ENCODE peak calls at places on chromosomes 1 and 21, in four cellular contexts. One of them, this sample, is unnamed.

GRCh38 chr21:15122241-15122640 is 57.4 kb upstream of the NRIP1 start:
- DNase-seq in fibroblast of villous mesenchyme: no peak
- DNase-seq in thoracic aorta: no peak
- DNase-seq in NCI-H69: peak
- DNase-seq in this sample: no peak

GRCh38 chr1:160540859-160541233 is 17.8 kb upstream of the SLAMF6 start:
- DNase-seq in fibroblast of villous mesenchyme: no peak
- DNase-seq in thoracic aorta: no peak
- DNase-seq in NCI-H69: no peak
- DNase-seq in this sample: no peak

GRCh38 chr21:16086936-16087335 is 357.2 kb downstream of the USP25 start:
- DNase-seq in fibroblast of villous mesenchyme: no peak
- DNase-seq in thoracic aorta: no peak
- DNase-seq in NCI-H69: no peak
- DNase-seq in this sample: no peak

GRCh38 chr1:180967558-180967957 is 54.9 kb downstream of the KIAA1614 start:
- DNase-seq in fibroblast of villous mesenchyme: no peak
- DNase-seq in thoracic aorta: no peak
- DNase-seq in NCI-H69: peak
- DNase-seq in this sample: no peak

GRCh38 chr1:227731241-227731677 is 3.8 kb downstream of the JMJD4 start:
- DNase-seq in fibroblast of villous mesenchyme: no peak
- DNase-seq in thoracic aorta: no peak
- DNase-seq in NCI-H69: no peak
- DNase-seq in this sample: no peak

GRCh38 chr21:17491716-17492414 is 21.0 kb upstream of the CXADR start:
- DNase-seq in fibroblast of villous mesenchyme: peak
- DNase-seq in thoracic aorta: peak
- DNase-seq in NCI-H69: no peak
- DNase-seq in this sample: no peak

GRCh38 chr21:36845070-36845469 is 121.4 kb downstream of the HLCS start:
- DNase-seq in fibroblast of villous mesenchyme: no peak
- DNase-seq in thoracic aorta: no peak
- DNase-seq in NCI-H69: no peak
- DNase-seq in this sample: no peak

GRCh38 chr1:24263211-24263610 is 55.9 kb upstream of the GRHL3 start:
- DNase-seq in fibroblast of villous mesenchyme: peak
- DNase-seq in thoracic aorta: no peak
- DNase-seq in NCI-H69: no peak
- DNase-seq in this sample: no peak

GRCh38 chr1:78760858-78761257 is 111.2 kb downstream of the IFI44 start:
- DNase-seq in fibroblast of villous mesenchyme: no peak
- DNase-seq in thoracic aorta: no peak
- DNase-seq in NCI-H69: no peak
- DNase-seq in this sample: no peak

GRCh38 chr1:74504125-74505065 is 8.0 kb downstream of the LRRC53 start:
- DNase-seq in fibroblast of villous mesenchyme: peak
- DNase-seq in thoracic aorta: no peak
- DNase-seq in NCI-H69: peak
- DNase-seq in this sample: no peak

GRCh38 chr1:235923466-235924008 is 56.8 kb upstream of the LYST start:
- DNase-seq in fibroblast of villous mesenchyme: peak
- DNase-seq in thoracic aorta: no peak
- DNase-seq in NCI-H69: peak
- DNase-seq in this sample: no peak

GRCh38 chr1:183304466-183305122 is 113.6 kb downstream of the NMNAT2 start:
- DNase-seq in fibroblast of villous mesenchyme: no peak
- DNase-seq in thoracic aorta: no peak
- DNase-seq in NCI-H69: peak
- DNase-seq in this sample: no peak

GRCh38 chr1:94092210-94092613 is 28.7 kb downstream of the ABCA4 start:
- DNase-seq in fibroblast of villous mesenchyme: no peak
- DNase-seq in thoracic aorta: no peak
- DNase-seq in NCI-H69: no peak
- DNase-seq in this sample: no peak

GRCh38 chr1:1001631-1002300 is 1.9 kb upstream of the HES4 start:
- DNase-seq in fibroblast of villous mesenchyme: peak
- DNase-seq in thoracic aorta: no peak
- DNase-seq in NCI-H69: peak
- DNase-seq in this sample: peak

GRCh38 chr1:156684227-156684782 is 7.1 kb upstream of the NES start:
- DNase-seq in fibroblast of villous mesenchyme: no peak
- DNase-seq in thoracic aorta: no peak
- DNase-seq in NCI-H69: no peak
- DNase-seq in this sample: no peak

GRCh38 chr1:223515416-223515815 is 122.2 kb downstream of the CCDC185 start:
- DNase-seq in fibroblast of villous mesenchyme: no peak
- DNase-seq in thoracic aorta: no peak
- DNase-seq in NCI-H69: no peak
- DNase-seq in this sample: no peak

GRCh38 chr1:175482072-175482451 is 261.3 kb downstream of the TNR start:
- DNase-seq in fibroblast of villous mesenchyme: no peak
- DNase-seq in thoracic aorta: no peak
- DNase-seq in NCI-H69: no peak
- DNase-seq in this sample: no peak

GRCh38 chr1:180923024-180923841 is 10.5 kb downstream of the KIAA1614 start:
- DNase-seq in fibroblast of villous mesenchyme: peak
- DNase-seq in thoracic aorta: no peak
- DNase-seq in NCI-H69: peak
- DNase-seq in this sample: no peak

GRCh38 chr1:43711524-43712386 is 4.4 kb downstream of the ST3GAL3 start:
- DNase-seq in fibroblast of villous mesenchyme: peak
- DNase-seq in thoracic aorta: no peak
- DNase-seq in NCI-H69: no peak
- DNase-seq in this sample: no peak

GRCh38 chr1:101128211-101128727 is 102.7 kb upstream of the DPH5 start:
- DNase-seq in fibroblast of villous mesenchyme: no peak
- DNase-seq in thoracic aorta: no peak
- DNase-seq in NCI-H69: peak
- DNase-seq in this sample: no peak

GRCh38 chr1:32786856-32787255 is 30.3 kb downstream of the YARS1 start:
- DNase-seq in fibroblast of villous mesenchyme: no peak
- DNase-seq in thoracic aorta: no peak
- DNase-seq in NCI-H69: no peak
- DNase-seq in this sample: no peak

GRCh38 chr1:47280142-47280541 is 33.8 kb downstream of the STIL start:
- DNase-seq in fibroblast of villous mesenchyme: no peak
- DNase-seq in thoracic aorta: no peak
- DNase-seq in NCI-H69: no peak
- DNase-seq in this sample: no peak

GRCh38 chr21:42734323-42734971 is 81.0 kb downstream of the PDE9A start:
- DNase-seq in fibroblast of villous mesenchyme: no peak
- DNase-seq in thoracic aorta: no peak
- DNase-seq in NCI-H69: no peak
- DNase-seq in this sample: no peak

GRCh38 chr21:39633043-39633442 is 20.3 kb downstream of the B3GALT5 start:
- DNase-seq in fibroblast of villous mesenchyme: peak
- DNase-seq in thoracic aorta: no peak
- DNase-seq in NCI-H69: peak
- DNase-seq in this sample: no peak

GRCh38 chr1:226820935-226821718 is 49.3 kb upstream of the PSEN2 start:
- DNase-seq in fibroblast of villous mesenchyme: peak
- DNase-seq in thoracic aorta: peak
- DNase-seq in NCI-H69: peak
- DNase-seq in this sample: no peak

GRCh38 chr21:38771536-38771935 is 34.2 kb upstream of the ETS2 start:
- DNase-seq in fibroblast of villous mesenchyme: no peak
- DNase-seq in thoracic aorta: no peak
- DNase-seq in NCI-H69: no peak
- DNase-seq in this sample: no peak

GRCh38 chr1:226110249-226111108 is 48.0 kb downstream of the H3-3A start:
- DNase-seq in fibroblast of villous mesenchyme: peak
- DNase-seq in thoracic aorta: peak
- DNase-seq in NCI-H69: peak
- DNase-seq in this sample: peak

GRCh38 chr1:213984387-213985180 is 3.2 kb upstream of the PROX1 start:
- DNase-seq in fibroblast of villous mesenchyme: no peak
- DNase-seq in thoracic aorta: no peak
- DNase-seq in NCI-H69: peak
- DNase-seq in this sample: no peak

GRCh38 chr1:33735624-33736023 is 128.3 kb upstream of the HMGB4 start:
- DNase-seq in fibroblast of villous mesenchyme: peak
- DNase-seq in thoracic aorta: no peak
- DNase-seq in NCI-H69: no peak
- DNase-seq in this sample: no peak

GRCh38 chr1:99887890-99888289 is 37.7 kb downstream of the AGL start:
- DNase-seq in fibroblast of villous mesenchyme: no peak
- DNase-seq in thoracic aorta: no peak
- DNase-seq in NCI-H69: no peak
- DNase-seq in this sample: no peak

GRCh38 chr1:245771521-245772281 is 616.9 kb downstream of the KIF26B start:
- DNase-seq in fibroblast of villous mesenchyme: peak
- DNase-seq in thoracic aorta: no peak
- DNase-seq in NCI-H69: no peak
- DNase-seq in this sample: no peak

GRCh38 chr1:222522105-222522915 is 25.6 kb downstream of the HHIPL2 start:
- DNase-seq in fibroblast of villous mesenchyme: no peak
- DNase-seq in thoracic aorta: no peak
- DNase-seq in NCI-H69: no peak
- DNase-seq in this sample: no peak

GRCh38 chr21:44524412-44525371 is 15.3 kb downstream of the KRTAP10-1 start:
- DNase-seq in fibroblast of villous mesenchyme: no peak
- DNase-seq in thoracic aorta: no peak
- DNase-seq in NCI-H69: no peak
- DNase-seq in this sample: no peak

GRCh38 chr1:52904590-52905375 is 16.8 kb downstream of the ECHDC2 start:
- DNase-seq in fibroblast of villous mesenchyme: peak
- DNase-seq in thoracic aorta: no peak
- DNase-seq in NCI-H69: peak
- DNase-seq in this sample: no peak

GRCh38 chr1:43532716-43533115 is 2.0 kb downstream of the PTPRF start:
- DNase-seq in fibroblast of villous mesenchyme: no peak
- DNase-seq in thoracic aorta: no peak
- DNase-seq in NCI-H69: no peak
- DNase-seq in this sample: no peak

GRCh38 chr1:215523128-215523861 is 43.8 kb upstream of the KCTD3 start:
- DNase-seq in fibroblast of villous mesenchyme: peak
- DNase-seq in thoracic aorta: no peak
- DNase-seq in NCI-H69: peak
- DNase-seq in this sample: no peak

GRCh38 chr1:207823880-207824566 is 72.2 kb downstream of the CD46 start:
- DNase-seq in fibroblast of villous mesenchyme: peak
- DNase-seq in thoracic aorta: peak
- DNase-seq in NCI-H69: no peak
- DNase-seq in this sample: peak

GRCh38 chr1:58649555-58649954 is 50.3 kb downstream of the MYSM1 start:
- DNase-seq in fibroblast of villous mesenchyme: no peak
- DNase-seq in thoracic aorta: no peak
- DNase-seq in NCI-H69: peak
- DNase-seq in this sample: peak

GRCh38 chr1:210467440-210468040 is 138.8 kb downstream of the HHAT start:
- DNase-seq in fibroblast of villous mesenchyme: peak
- DNase-seq in thoracic aorta: no peak
- DNase-seq in NCI-H69: no peak
- DNase-seq in this sample: no peak

This sample was measured in activated T-helper 9 cell treated with anti-CD3 and anti-CD28 coated beads, Interleukin-2, amount 50 U/mL, for 16 hours.